ENCODE peak calls at places on chromosomes 11 and 22, in ten cellular contexts. X is mammary epithelial cell; U is activated CD4-positive, alpha-beta T cell treated with anti-CD3 and anti-CD28 coated beads for 36 hours; T is CD4-positive, alpha-beta memory T cell; H is midbrain; G is endothelial cell of umbilical vein; Z is LHCN-M2; P is head of caudate nucleus; A is renal cortical epithelial cell; N is hippocampal formation. O is an unnamed sample.

GRCh38 chr11:22807855-22808558 is 21.6 kb downstream of the SVIP start:
- DNase-seq in H (no peak), P (no peak), A (no peak), Z (no peak), T (no peak), G (peak), U (no peak), N (no peak), X (no peak), O (no peak)

GRCh38 chr11:11998091-11998781 is 10.2 kb downstream of the DKK3 start:
- DNase-seq in G (peak), P (no peak), H (no peak), U (peak), A (peak), X (peak), Z (peak), T (no peak), N (no peak), O (peak)

GRCh38 chr11:74641289-74641688 is 48.9 kb downstream of the POLD3 start:
- DNase-seq in A (peak), T (no peak), X (no peak), H (peak), U (no peak), Z (no peak), N (no peak), G (no peak), P (no peak), O (no peak)

GRCh38 chr11:72227316-72228228 is 3.0 kb downstream of the INPPL1 start:
- DNase-seq in P (peak), G (no peak), U (no peak), N (peak), T (no peak), H (peak), Z (peak), X (peak), A (no peak), O (no peak)

GRCh38 chr11:65290448-65291165 is 24.1 kb upstream of the CDC42EP2 start:
- DNase-seq in H (peak), X (peak), U (no peak), A (no peak), N (peak), P (peak), T (no peak), Z (peak), G (peak), O (no peak)

GRCh38 chr11:79121351-79121750 is 319.5 kb downstream of the TENM4 start:
- DNase-seq in H (peak), X (no peak), Z (no peak), P (no peak), T (no peak), G (no peak), N (no peak), A (peak), U (no peak), O (no peak)

GRCh38 chr22:24591286-24591830 is 1.5 kb downstream of the LRRC75B start:
- DNase-seq in T (no peak), U (no peak), H (no peak), N (no peak), A (no peak), P (no peak), Z (no peak), G (no peak), X (no peak), O (no peak)

GRCh38 chr11:69674267-69674885 is 777 bp downstream of the LTO1 start:
- DNase-seq in P (no peak), H (no peak), N (no peak), X (peak), Z (peak), G (peak), T (peak), U (peak), A (peak), O (peak)

GRCh38 chr11:92224394-92225205 is at the start of gene FAT3:
- DNase-seq in G (peak), T (no peak), A (no peak), H (peak), U (peak), Z (peak), X (peak), N (peak), P (peak), O (peak)

GRCh38 chr22:36328635-36329216 is 59.0 kb downstream of the MYH9 start:
- DNase-seq in P (no peak), G (peak), Z (peak), A (peak), N (no peak), X (peak), U (peak), H (no peak), T (no peak), O (peak)

GRCh38 chr11:14411818-14412217 is 52.8 kb upstream of the RRAS2 start:
- DNase-seq in U (no peak), G (no peak), T (no peak), X (peak), A (peak), N (no peak), Z (peak), H (no peak), P (no peak), O (no peak)

GRCh38 chr11:72309074-72309598 is 65.2 kb upstream of the PHOX2A start:
- DNase-seq in Z (no peak), H (no peak), N (no peak), X (no peak), P (no peak), G (no peak), A (no peak), U (no peak), T (no peak), O (no peak)

GRCh38 chr11:112453601-112454577 is 193.2 kb upstream of the PLET1 start:
- DNase-seq in H (no peak), A (peak), T (peak), N (no peak), X (peak), Z (peak), P (no peak), G (peak), U (peak), O (no peak)

GRCh38 chr11:119284344-119285157 is 32.4 kb downstream of the MCAM start:
- DNase-seq in U (no peak), A (peak), N (no peak), Z (peak), G (peak), H (peak), P (no peak), X (peak), T (peak), O (peak)

GRCh38 chr22:17536269-17536668 is 27.0 kb upstream of the SLC25A18 start:
- DNase-seq in H (peak), N (peak), U (no peak), T (no peak), Z (peak), A (peak), G (no peak), P (peak), X (no peak), O (no peak)

GRCh38 chr11:67409261-67409666 is 5.4 kb downstream of the TBC1D10C start:
- DNase-seq in P (no peak), H (no peak), A (no peak), Z (no peak), N (no peak), G (no peak), T (peak), X (no peak), U (peak), O (no peak)

GRCh38 chr11:72308226-72309073 is 64.5 kb upstream of the PHOX2A start:
- DNase-seq in P (peak), N (no peak), U (no peak), A (peak), G (peak), X (peak), Z (no peak), H (no peak), T (no peak), O (peak)

O was measured in kidney glomerular epithelial cell.